ENCODE peak calls at places on chromosomes 16 and 17, in eight cellular contexts. Y, B, E, C, G, L, X and Z are unnamed samples.

GRCh38 chr16:87303962-87304521 is 13.2 kb downstream of the C16orf95 start:
- DNase-seq in Y (no peak), B (no peak), E (no peak), C (no peak), G (no peak), L (no peak), X (no peak), Z (no peak)

GRCh38 chr16:89232107-89232506 is 14.6 kb downstream of the ZNF778 start:
- DNase-seq in Y (no peak), B (no peak), E (no peak), C (no peak), G (no peak), L (no peak), X (no peak), Z (no peak)

GRCh38 chr17:1940810-1941185 is 84.3 kb downstream of the RTN4RL1 start:
- DNase-seq in Y (no peak), B (no peak), E (no peak), C (no peak), G (no peak), L (no peak), X (no peak), Z (no peak)

GRCh38 chr17:8788998-8789397 is 10.2 kb downstream of the MFSD6L start:
- DNase-seq in Y (no peak), B (no peak), E (no peak), C (no peak), G (no peak), L (no peak), X (no peak), Z (no peak)

GRCh38 chr17:13395346-13395745 is 206.4 kb downstream of the HS3ST3A1 start:
- DNase-seq in Y (no peak), B (no peak), E (no peak), C (no peak), G (no peak), L (no peak), X (no peak), Z (no peak)

GRCh38 chr17:74921769-74922168 is 1.3 kb downstream of the USH1G start:
- DNase-seq in Y (no peak), B (no peak), E (no peak), C (no peak), G (no peak), L (no peak), X (no peak), Z (no peak)

GRCh38 chr16:47905771-47906170 is 250.0 kb downstream of the ABCC12 start:
- DNase-seq in Y (no peak), B (no peak), E (peak), C (no peak), G (no peak), L (no peak), X (no peak), Z (no peak)

GRCh38 chr17:20975566-20975965 is 67.2 kb downstream of the USP22 start:
- DNase-seq in Y (no peak), B (no peak), E (no peak), C (no peak), G (no peak), L (no peak), X (no peak), Z (no peak)

GRCh38 chr17:77251622-77252021 is 110.9 kb downstream of the SEC14L1 start:
- DNase-seq in Y (no peak), B (no peak), E (no peak), C (no peak), G (no peak), L (no peak), X (no peak), Z (no peak)

GRCh38 chr16:47461598-47462266 is 601 bp downstream of the PHKB start:
- DNase-seq in Y (peak), B (peak), E (peak), C (no peak), G (peak), L (peak), X (no peak), Z (peak)

DNA sequence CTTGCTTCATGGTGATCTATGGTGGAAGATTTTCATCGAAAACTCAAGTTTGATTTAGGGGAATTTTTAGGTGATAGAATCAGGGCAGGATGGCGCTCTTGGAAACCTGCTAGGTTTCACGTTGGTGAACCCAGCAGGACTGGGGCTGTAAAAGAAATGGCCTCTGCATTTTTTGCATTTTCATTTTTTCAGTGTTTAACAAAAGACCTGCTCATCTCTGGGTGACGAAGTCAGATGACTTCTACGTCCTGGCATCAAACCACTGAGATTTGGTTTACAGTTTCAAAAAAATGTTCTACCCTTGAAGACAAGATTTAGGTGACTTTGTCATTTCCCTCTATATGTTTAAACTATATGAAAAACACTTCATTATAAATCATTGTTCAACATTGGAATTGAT is 1.9 kb downstream of the PGS1 start:
- DNase-seq in Y (no peak), B (no peak), E (no peak), C (no peak), G (no peak), L (no peak), X (no peak), Z (no peak)
- TF ChIP-seq CTCF in Y (no peak), B (no peak), E (no peak), C (no peak), G (no peak), L (no peak), X (no peak), Z (no peak)

DNA sequence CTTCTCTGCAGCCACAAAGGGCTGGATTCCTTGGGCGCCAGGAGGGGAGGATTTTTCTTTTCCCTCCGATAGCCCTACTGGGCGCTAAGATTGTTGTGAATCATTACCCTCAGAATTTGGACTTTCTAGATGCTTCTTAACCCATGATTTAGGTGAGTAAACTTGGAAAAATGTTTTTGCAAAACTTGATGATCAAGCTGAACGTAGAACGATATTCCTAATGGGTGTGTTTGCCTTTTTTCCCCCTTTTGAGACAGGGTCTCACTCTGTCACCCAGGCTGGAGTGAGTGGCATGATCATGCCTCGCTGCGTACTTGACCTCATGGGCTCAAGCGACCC is 43.8 kb downstream of the PGS1 start:
- DNase-seq in Y (no peak), B (no peak), E (no peak), C (no peak), G (no peak), L (no peak), X (no peak), Z (no peak)
- TF ChIP-seq CTCF in Y (no peak), B (no peak), E (peak), C (no peak), G (peak), L (no peak), X (peak), Z (peak)

DNA sequence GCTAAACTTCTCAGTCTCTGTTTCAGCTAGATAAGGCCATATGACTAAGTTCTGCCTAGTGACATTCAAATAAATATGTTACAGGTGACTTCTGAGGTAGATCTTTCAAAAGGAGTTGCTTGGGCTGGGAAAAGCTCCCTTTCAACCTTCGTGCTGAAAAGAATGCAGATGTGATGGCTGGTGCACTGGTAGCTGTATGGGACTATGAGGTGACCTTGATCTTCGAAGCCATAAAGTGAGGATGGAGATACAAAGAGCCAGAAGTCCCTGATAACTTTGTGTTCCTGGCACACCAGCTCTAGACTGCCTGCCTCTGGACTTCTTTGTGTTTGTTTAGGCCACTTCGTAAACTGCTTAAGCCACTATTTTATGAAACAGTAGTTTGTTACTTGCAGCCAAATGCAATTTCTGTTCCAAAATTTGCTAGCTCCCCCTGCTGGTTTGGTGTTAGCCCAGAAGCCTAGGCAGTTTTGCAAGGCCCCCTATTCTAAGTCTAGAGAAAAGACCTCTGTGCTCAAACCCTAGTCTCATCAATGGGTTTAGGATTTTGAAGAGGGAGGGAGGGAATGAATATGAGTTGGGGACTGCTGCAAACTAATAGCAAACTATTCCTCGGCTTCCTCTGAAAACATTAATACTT is 23.3 kb upstream of the ERCC4 start:
- DNase-seq in Y (no peak), B (no peak), E (no peak), C (no peak), G (peak), L (no peak), X (no peak), Z (peak)
- TF ChIP-seq CTCF in Y (no peak), B (peak), E (peak), C (no peak), G (peak), L (peak), X (no peak), Z (no peak)

GRCh38 chr17:81229666-81229920 is 6.8 kb upstream of the CEP131 start:
- DNase-seq in Y (no peak), B (no peak), E (no peak), C (no peak), G (no peak), L (peak), X (no peak), Z (no peak)

GRCh38 chr17:81231766-81232581 is 6.9 kb downstream of the TEPSIN start:
- DNase-seq in Y (no peak), B (no peak), E (no peak), C (no peak), G (no peak), L (peak), X (no peak), Z (no peak)

GRCh38 chr17:81231121-81231645 is 7.7 kb downstream of the TEPSIN start:
- DNase-seq in Y (no peak), B (no peak), E (no peak), C (no peak), G (no peak), L (peak), X (no peak), Z (no peak)

GRCh38 chr17:81228834-81229665 is 6.3 kb upstream of the CEP131 start:
- DNase-seq in Y (no peak), B (no peak), E (no peak), C (no peak), G (no peak), L (peak), X (no peak), Z (no peak)

GRCh38 chr17:81230043-81230820 is 7.5 kb upstream of the CEP131 start:
- DNase-seq in Y (no peak), B (no peak), E (no peak), C (no peak), G (no peak), L (peak), X (no peak), Z (no peak)
- TF ChIP-seq CTCF in Y (no peak), B (peak), E (peak), C (no peak), G (peak), L (peak), X (peak), Z (no peak)

GRCh38 chr16:24045641-24046040 is 209.9 kb downstream of the PRKCB start:
- DNase-seq in Y (no peak), B (no peak), E (no peak), C (no peak), G (peak), L (no peak), X (no peak), Z (no peak)
- TF ChIP-seq CTCF in Y (no peak), B (no peak), E (peak), C (no peak), G (peak), L (no peak), X (peak), Z (no peak)

DNA sequence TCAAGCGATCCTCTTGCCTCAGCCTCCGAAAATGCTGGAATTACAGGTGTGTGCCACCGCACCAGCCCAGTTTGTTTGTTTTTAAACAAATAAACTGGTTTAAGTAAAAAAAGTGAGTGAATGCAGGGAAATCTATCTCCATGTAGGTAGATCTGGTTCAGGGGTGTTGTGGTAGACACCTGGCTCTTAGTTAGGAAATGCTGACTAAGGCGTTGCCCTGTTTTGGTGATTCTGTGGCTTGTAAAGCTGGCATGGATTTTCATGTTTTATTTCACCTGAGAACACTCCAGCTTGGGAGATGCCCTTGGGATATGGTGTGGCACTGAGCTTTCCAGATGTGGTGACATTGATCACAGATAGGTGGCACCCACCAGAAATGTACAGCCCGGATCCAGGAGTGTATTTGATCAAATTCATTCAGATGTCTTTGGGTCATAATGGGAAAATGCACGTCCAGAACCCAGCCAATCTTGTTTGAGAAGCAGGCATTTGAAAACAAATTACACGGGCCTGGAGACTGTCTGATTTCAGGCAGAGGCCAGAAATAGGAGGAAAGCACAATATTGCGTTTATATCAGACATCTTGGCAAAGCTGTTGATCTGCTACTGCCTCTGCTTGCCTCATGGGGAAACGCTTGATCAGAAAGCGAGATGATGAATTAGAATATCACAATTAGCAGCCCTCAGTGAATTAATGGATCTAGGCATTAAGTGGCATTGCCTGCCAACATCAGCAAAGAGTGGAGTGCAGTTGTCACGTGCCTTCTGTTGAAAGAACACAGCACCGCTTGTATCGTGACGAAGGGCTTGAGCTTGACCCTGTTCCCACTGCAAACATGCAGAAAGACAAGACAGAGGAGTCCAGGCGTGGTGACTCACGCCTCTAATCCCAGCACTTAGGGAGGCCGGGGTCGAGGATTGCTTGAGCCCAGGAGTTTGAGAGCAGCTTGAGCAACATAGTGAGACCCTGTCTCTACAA is 7.3 kb upstream of the IL34 start:
- DNase-seq in Y (no peak), B (peak), E (peak), C (no peak), G (no peak), L (no peak), X (no peak), Z (no peak)
- TF ChIP-seq CTCF in Y (no peak), B (no peak), E (no peak), C (no peak), G (peak), L (no peak), X (no peak), Z (no peak)

DNA sequence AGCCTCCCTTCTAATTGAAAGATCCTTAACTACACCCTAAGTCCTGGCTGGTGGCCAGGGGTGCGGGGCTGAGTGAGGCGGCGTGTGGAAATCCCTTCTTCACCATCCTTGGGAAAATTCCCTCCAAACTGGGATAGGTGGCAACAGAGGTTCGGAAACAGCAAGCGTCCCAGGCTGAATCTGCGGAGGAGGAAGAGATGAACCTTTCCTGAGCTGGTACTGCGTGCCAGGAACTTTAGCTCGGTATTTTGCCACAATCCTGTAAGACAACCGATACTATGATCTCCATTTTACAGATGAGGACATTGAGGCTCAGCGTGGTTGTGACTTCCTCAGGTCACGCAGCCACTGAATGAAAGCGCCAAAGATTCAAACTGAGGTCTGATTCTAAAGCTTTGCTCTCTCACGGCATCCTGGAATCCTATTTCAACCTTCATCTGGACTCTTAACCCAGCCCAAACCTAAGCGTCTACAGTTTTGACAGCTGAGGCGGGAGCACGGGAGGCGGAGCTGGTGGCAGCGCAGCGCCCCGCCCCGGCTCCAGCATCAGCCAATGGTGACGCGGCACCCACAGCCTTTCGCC is 570 bp upstream of the CYLD start:
- DNase-seq in Y (peak), B (no peak), E (peak), C (no peak), G (no peak), L (no peak), X (no peak), Z (no peak)
- TF ChIP-seq CTCF in Y (no peak), B (no peak), E (peak), C (no peak), G (no peak), L (no peak), X (no peak), Z (no peak)

GRCh38 chr16:24800586-24800985 is 45.2 kb upstream of the SLC5A11 start:
- DNase-seq in Y (no peak), B (peak), E (peak), C (no peak), G (peak), L (no peak), X (no peak), Z (no peak)
- TF ChIP-seq CTCF in Y (no peak), B (peak), E (peak), C (no peak), G (peak), L (peak), X (peak), Z (no peak)